ENCODE peak calls at places on chromosomes 3 and 15, in eight cellular contexts. One of them, this sample, is unnamed.
A peak's percentile ranks its signal among the peaks of the same experiment; 100 is the strongest.

GRCh38 chr3:143830063-143830462 is 18.2 kb downstream of the SLC9A9 start:
- DNase-seq in endothelial cell of umbilical vein: peak; percentile 19
- DNase-seq in BJ: no peak
- DNase-seq in upper lobe of right lung: no peak
- DNase-seq in AG04450: no peak
- DNase-seq in pancreas: no peak
- DNase-seq in cardiac muscle cell: no peak
- DNase-seq in suprapubic skin: no peak
- DNase-seq in this sample: no peak

GRCh38 chr3:56693750-56694149 is 10.7 kb upstream of the TASOR start:
- DNase-seq in endothelial cell of umbilical vein: peak; percentile 22
- DNase-seq in BJ: no peak
- DNase-seq in upper lobe of right lung: no peak
- DNase-seq in AG04450: no peak
- DNase-seq in pancreas: no peak
- DNase-seq in cardiac muscle cell: no peak
- DNase-seq in suprapubic skin: no peak
- DNase-seq in this sample: peak; percentile 69

GRCh38 chr15:93720607-93721006 is 510.8 kb upstream of the MCTP2 start:
- DNase-seq in endothelial cell of umbilical vein: no peak
- DNase-seq in BJ: no peak
- DNase-seq in upper lobe of right lung: no peak
- DNase-seq in AG04450: no peak
- DNase-seq in pancreas: peak; percentile 21
- DNase-seq in cardiac muscle cell: no peak
- DNase-seq in suprapubic skin: no peak
- DNase-seq in this sample: no peak

GRCh38 chr3:40800343-40800742 is 275.6 kb downstream of the ZNF621 start:
- DNase-seq in endothelial cell of umbilical vein: peak; percentile 18
- DNase-seq in BJ: peak; percentile 16
- DNase-seq in upper lobe of right lung: no peak
- DNase-seq in AG04450: peak; percentile 3
- DNase-seq in pancreas: no peak
- DNase-seq in cardiac muscle cell: no peak
- DNase-seq in suprapubic skin: no peak
- DNase-seq in this sample: peak; percentile 65

GRCh38 chr15:56736308-56736707 is 3.0 kb upstream of the ZNF280D start:
- DNase-seq in endothelial cell of umbilical vein: peak; percentile 57
- DNase-seq in BJ: peak; percentile 26
- DNase-seq in upper lobe of right lung: no peak
- DNase-seq in AG04450: no peak
- DNase-seq in pancreas: no peak
- DNase-seq in cardiac muscle cell: no peak
- DNase-seq in suprapubic skin: no peak
- DNase-seq in this sample: no peak

GRCh38 chr3:193743702-193744047 is 150.7 kb downstream of the OPA1 start:
- DNase-seq in endothelial cell of umbilical vein: no peak
- DNase-seq in BJ: no peak
- DNase-seq in upper lobe of right lung: no peak
- DNase-seq in AG04450: no peak
- DNase-seq in pancreas: no peak
- DNase-seq in cardiac muscle cell: no peak
- DNase-seq in suprapubic skin: no peak
- DNase-seq in this sample: no peak

GRCh38 chr3:53739926-53740325 is 106.3 kb downstream of the CHDH start:
- DNase-seq in endothelial cell of umbilical vein: no peak
- DNase-seq in BJ: no peak
- DNase-seq in upper lobe of right lung: no peak
- DNase-seq in AG04450: no peak
- DNase-seq in pancreas: no peak
- DNase-seq in cardiac muscle cell: no peak
- DNase-seq in suprapubic skin: no peak
- DNase-seq in this sample: no peak

GRCh38 chr3:184716652-184717607 is 5.1 kb upstream of the MAGEF1 start:
- DNase-seq in endothelial cell of umbilical vein: no peak
- DNase-seq in BJ: no peak
- DNase-seq in upper lobe of right lung: no peak
- DNase-seq in AG04450: no peak
- DNase-seq in pancreas: no peak
- DNase-seq in cardiac muscle cell: peak; percentile 57
- DNase-seq in suprapubic skin: no peak
- DNase-seq in this sample: peak; percentile 57

GRCh38 chr3:171311784-171312183 is 148.4 kb downstream of the TNIK start:
- DNase-seq in endothelial cell of umbilical vein: peak; percentile 68
- DNase-seq in BJ: no peak
- DNase-seq in upper lobe of right lung: no peak
- DNase-seq in AG04450: no peak
- DNase-seq in pancreas: no peak
- DNase-seq in cardiac muscle cell: no peak
- DNase-seq in suprapubic skin: no peak
- DNase-seq in this sample: no peak

GRCh38 chr3:38707730-38708129 is 58.2 kb upstream of the SCN5A start:
- DNase-seq in endothelial cell of umbilical vein: no peak
- DNase-seq in BJ: no peak
- DNase-seq in upper lobe of right lung: no peak
- DNase-seq in AG04450: no peak
- DNase-seq in pancreas: no peak
- DNase-seq in cardiac muscle cell: no peak
- DNase-seq in suprapubic skin: no peak
- DNase-seq in this sample: no peak

GRCh38 chr3:2274531-2274930 is 175.9 kb downstream of the CNTN4 start:
- DNase-seq in endothelial cell of umbilical vein: no peak
- DNase-seq in BJ: no peak
- DNase-seq in upper lobe of right lung: no peak
- DNase-seq in AG04450: no peak
- DNase-seq in pancreas: no peak
- DNase-seq in cardiac muscle cell: no peak
- DNase-seq in suprapubic skin: no peak
- DNase-seq in this sample: no peak

GRCh38 chr15:34729056-34729455 is 25.7 kb downstream of the GJD2 start:
- DNase-seq in endothelial cell of umbilical vein: no peak
- DNase-seq in BJ: no peak
- DNase-seq in upper lobe of right lung: no peak
- DNase-seq in AG04450: no peak
- DNase-seq in pancreas: no peak
- DNase-seq in cardiac muscle cell: no peak
- DNase-seq in suprapubic skin: no peak
- DNase-seq in this sample: no peak

GRCh38 chr3:8757551-8758518 is 11.6 kb downstream of the OXTR start:
- DNase-seq in endothelial cell of umbilical vein: no peak
- DNase-seq in BJ: peak; percentile 87
- DNase-seq in upper lobe of right lung: no peak
- DNase-seq in AG04450: no peak
- DNase-seq in pancreas: no peak
- DNase-seq in cardiac muscle cell: no peak
- DNase-seq in suprapubic skin: no peak
- DNase-seq in this sample: peak; percentile 39

GRCh38 chr15:90881978-90882721 is 2.2 kb upstream of the FES start:
- DNase-seq in endothelial cell of umbilical vein: no peak
- DNase-seq in BJ: no peak
- DNase-seq in upper lobe of right lung: peak; percentile 64
- DNase-seq in AG04450: no peak
- DNase-seq in pancreas: no peak
- DNase-seq in cardiac muscle cell: no peak
- DNase-seq in suprapubic skin: no peak
- DNase-seq in this sample: peak; percentile 64

GRCh38 chr3:13881536-13882410 is 1.9 kb upstream of the WNT7A start:
- DNase-seq in endothelial cell of umbilical vein: no peak
- DNase-seq in BJ: no peak
- DNase-seq in upper lobe of right lung: peak; percentile 45
- DNase-seq in AG04450: no peak
- DNase-seq in pancreas: no peak
- DNase-seq in cardiac muscle cell: no peak
- DNase-seq in suprapubic skin: peak; percentile 8
- DNase-seq in this sample: peak; percentile 37

GRCh38 chr3:175248832-175249231 is 389.7 kb downstream of the NAALADL2 start:
- DNase-seq in endothelial cell of umbilical vein: no peak
- DNase-seq in BJ: no peak
- DNase-seq in upper lobe of right lung: no peak
- DNase-seq in AG04450: no peak
- DNase-seq in pancreas: no peak
- DNase-seq in cardiac muscle cell: no peak
- DNase-seq in suprapubic skin: no peak
- DNase-seq in this sample: no peak

GRCh38 chr15:63094495-63094931 is 27.1 kb upstream of the LACTB start:
- DNase-seq in endothelial cell of umbilical vein: no peak
- DNase-seq in BJ: no peak
- DNase-seq in upper lobe of right lung: no peak
- DNase-seq in AG04450: peak; percentile 58
- DNase-seq in pancreas: no peak
- DNase-seq in cardiac muscle cell: peak; percentile 69
- DNase-seq in suprapubic skin: no peak
- DNase-seq in this sample: no peak

GRCh38 chr3:114942773-114943172 is 204.3 kb downstream of the ZBTB20 start:
- DNase-seq in endothelial cell of umbilical vein: no peak
- DNase-seq in BJ: no peak
- DNase-seq in upper lobe of right lung: no peak
- DNase-seq in AG04450: no peak
- DNase-seq in pancreas: no peak
- DNase-seq in cardiac muscle cell: no peak
- DNase-seq in suprapubic skin: no peak
- DNase-seq in this sample: no peak

GRCh38 chr3:27279153-27279552 is 90.0 kb downstream of the NEK10 start:
- DNase-seq in endothelial cell of umbilical vein: peak; percentile 10
- DNase-seq in BJ: no peak
- DNase-seq in upper lobe of right lung: no peak
- DNase-seq in AG04450: no peak
- DNase-seq in pancreas: peak; percentile 13
- DNase-seq in cardiac muscle cell: peak; percentile 31
- DNase-seq in suprapubic skin: no peak
- DNase-seq in this sample: no peak

GRCh38 chr3:64342940-64343691 is 117.8 kb upstream of the PRICKLE2 start:
- DNase-seq in endothelial cell of umbilical vein: peak; percentile 34
- DNase-seq in BJ: no peak
- DNase-seq in upper lobe of right lung: no peak
- DNase-seq in AG04450: peak; percentile 69
- DNase-seq in pancreas: no peak
- DNase-seq in cardiac muscle cell: no peak
- DNase-seq in suprapubic skin: no peak
- DNase-seq in this sample: no peak
- H3K4me3 ChIP-seq in endothelial cell of umbilical vein: no peak overlapping the region
- H3K4me3 ChIP-seq in BJ: no peak overlapping the region
- H3K4me3 ChIP-seq in upper lobe of right lung: no peak overlapping the region
- H3K4me3 ChIP-seq in AG04450: no peak overlapping the region
- H3K4me3 ChIP-seq in pancreas: no peak overlapping the region
- H3K4me3 ChIP-seq in cardiac muscle cell: no peak overlapping the region
- H3K4me3 ChIP-seq in suprapubic skin: no peak overlapping the region
- H3K4me3 ChIP-seq in this sample: no peak overlapping the region

GRCh38 chr3:147358144-147358992 is 48.0 kb downstream of the ZIC4 start:
- DNase-seq in endothelial cell of umbilical vein: no peak
- DNase-seq in BJ: no peak
- DNase-seq in upper lobe of right lung: no peak
- DNase-seq in AG04450: no peak
- DNase-seq in pancreas: no peak
- DNase-seq in cardiac muscle cell: no peak
- DNase-seq in suprapubic skin: no peak
- DNase-seq in this sample: no peak
- H3K4me3 ChIP-seq in endothelial cell of umbilical vein: no peak overlapping the region
- H3K4me3 ChIP-seq in BJ: no peak overlapping the region
- H3K4me3 ChIP-seq in upper lobe of right lung: no peak overlapping the region
- H3K4me3 ChIP-seq in AG04450: no peak overlapping the region
- H3K4me3 ChIP-seq in pancreas: no peak overlapping the region
- H3K4me3 ChIP-seq in cardiac muscle cell: no peak overlapping the region
- H3K4me3 ChIP-seq in suprapubic skin: no peak overlapping the region
- H3K4me3 ChIP-seq in this sample: no peak overlapping the region

GRCh38 chr15:99441871-99442267 is 123.9 kb upstream of the MEF2A start:
- DNase-seq in endothelial cell of umbilical vein: no peak
- DNase-seq in BJ: no peak
- DNase-seq in upper lobe of right lung: no peak
- DNase-seq in AG04450: no peak
- DNase-seq in pancreas: no peak
- DNase-seq in cardiac muscle cell: no peak
- DNase-seq in suprapubic skin: no peak
- DNase-seq in this sample: no peak
- H3K4me3 ChIP-seq in endothelial cell of umbilical vein: no peak overlapping the region
- H3K4me3 ChIP-seq in BJ: no peak overlapping the region
- H3K4me3 ChIP-seq in upper lobe of right lung: no peak overlapping the region
- H3K4me3 ChIP-seq in AG04450: no peak overlapping the region
- H3K4me3 ChIP-seq in pancreas: no peak overlapping the region
- H3K4me3 ChIP-seq in cardiac muscle cell: no peak overlapping the region
- H3K4me3 ChIP-seq in suprapubic skin: no peak overlapping the region
- H3K4me3 ChIP-seq in this sample: peak overlapping the region; percentile 37

GRCh38 chr15:80076321-80077318 is 17.1 kb downstream of the ZFAND6 start:
- DNase-seq in endothelial cell of umbilical vein: no peak
- DNase-seq in BJ: no peak
- DNase-seq in upper lobe of right lung: no peak
- DNase-seq in AG04450: no peak
- DNase-seq in pancreas: no peak
- DNase-seq in cardiac muscle cell: no peak
- DNase-seq in suprapubic skin: no peak
- DNase-seq in this sample: no peak
- H3K4me3 ChIP-seq in endothelial cell of umbilical vein: no peak overlapping the region
- H3K4me3 ChIP-seq in BJ: no peak overlapping the region
- H3K4me3 ChIP-seq in upper lobe of right lung: no peak overlapping the region
- H3K4me3 ChIP-seq in AG04450: no peak overlapping the region
- H3K4me3 ChIP-seq in pancreas: no peak overlapping the region
- H3K4me3 ChIP-seq in cardiac muscle cell: no peak overlapping the region
- H3K4me3 ChIP-seq in suprapubic skin: no peak overlapping the region
- H3K4me3 ChIP-seq in this sample: no peak overlapping the region

DNA sequence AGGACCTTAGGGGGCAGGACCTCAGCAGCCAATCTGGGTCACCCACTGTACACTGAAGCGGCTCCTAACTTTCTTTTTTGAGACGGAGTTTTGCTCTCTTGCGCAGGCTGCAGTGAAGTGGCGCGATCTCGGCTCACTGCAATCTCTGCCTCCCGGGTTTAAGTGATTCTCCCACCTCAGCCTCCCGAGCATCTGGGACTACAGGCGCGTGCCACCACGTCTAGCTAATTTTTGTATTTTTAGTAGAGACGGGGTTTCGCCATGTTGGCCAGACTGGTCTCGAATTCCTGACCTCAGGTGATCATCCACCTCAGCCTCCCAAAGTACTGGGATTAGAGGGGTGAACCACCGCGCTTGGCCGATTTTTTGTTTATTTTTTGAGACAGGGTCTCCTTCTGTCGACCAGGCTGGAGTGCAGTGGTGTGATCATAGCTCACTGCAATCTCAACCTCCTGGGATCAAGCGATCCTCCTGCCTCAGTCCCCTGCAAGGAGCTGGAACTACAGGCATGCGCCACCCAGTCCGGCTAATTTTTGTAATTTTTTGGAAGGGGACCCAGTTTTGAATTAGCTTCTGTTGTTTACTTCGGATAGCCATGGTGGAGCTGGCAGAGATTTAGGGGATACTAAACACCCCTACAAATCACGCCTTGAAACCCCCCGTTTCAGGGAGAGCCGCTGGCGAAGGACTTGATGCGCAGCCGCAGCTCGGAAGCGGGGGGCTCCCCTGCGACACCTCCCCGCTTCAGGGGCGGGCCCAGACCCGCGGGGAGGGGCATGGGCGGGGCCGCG is 1.5 kb upstream of the CLK3 start:
- DNase-seq in endothelial cell of umbilical vein: peak; percentile 77
- DNase-seq in BJ: no peak
- DNase-seq in upper lobe of right lung: no peak
- DNase-seq in AG04450: peak; percentile 32
- DNase-seq in pancreas: no peak
- DNase-seq in cardiac muscle cell: no peak
- DNase-seq in suprapubic skin: peak; percentile 64
- DNase-seq in this sample: no peak
- H3K4me3 ChIP-seq in endothelial cell of umbilical vein: peak overlapping the region; percentile 91
- H3K4me3 ChIP-seq in BJ: peak overlapping the region; percentile 41
- H3K4me3 ChIP-seq in upper lobe of right lung: peak overlapping the region; percentile 99
- H3K4me3 ChIP-seq in AG04450: peak overlapping the region; percentile 96
- H3K4me3 ChIP-seq in pancreas: peak overlapping the region; percentile 91
- H3K4me3 ChIP-seq in cardiac muscle cell: peak overlapping the region; percentile 94
- H3K4me3 ChIP-seq in suprapubic skin: peak overlapping the region; percentile 81
- H3K4me3 ChIP-seq in this sample: peak overlapping the region; percentile 86

This sample was measured in ascending aorta.